ENCODE peak calls at places on chromosomes 12 and 14, in seven cellular contexts. One of them, this sample, is unnamed.

GRCh38 chr14:100004392-100004791 is 60.8 kb upstream of the EVL start:
- DNase-seq in NB4: peak
- DNase-seq in A549: peak
- DNase-seq in K562: no peak
- DNase-seq in SK-N-SH: no peak
- DNase-seq in WTC11: no peak
- DNase-seq in endothelial cell of umbilical vein: no peak
- DNase-seq in this sample: no peak

GRCh38 chr12:47725893-47726292 is 603 bp upstream of the ENDOU start:
- DNase-seq in NB4: peak
- DNase-seq in A549: no peak
- DNase-seq in K562: no peak
- DNase-seq in SK-N-SH: no peak
- DNase-seq in WTC11: no peak
- DNase-seq in endothelial cell of umbilical vein: no peak
- DNase-seq in this sample: no peak

GRCh38 chr12:9773216-9773877 is 12.6 kb upstream of the CD69 start:
- DNase-seq in NB4: no peak
- DNase-seq in A549: no peak
- DNase-seq in K562: no peak
- DNase-seq in SK-N-SH: no peak
- DNase-seq in WTC11: no peak
- DNase-seq in endothelial cell of umbilical vein: no peak
- DNase-seq in this sample: no peak

GRCh38 chr14:99037777-99038176 is 234.2 kb downstream of the BCL11B start:
- DNase-seq in NB4: peak
- DNase-seq in A549: no peak
- DNase-seq in K562: peak
- DNase-seq in SK-N-SH: no peak
- DNase-seq in WTC11: peak
- DNase-seq in endothelial cell of umbilical vein: no peak
- DNase-seq in this sample: no peak

GRCh38 chr12:65464930-65465329 is 186.4 kb downstream of the MSRB3 start:
- DNase-seq in NB4: no peak
- DNase-seq in A549: no peak
- DNase-seq in K562: no peak
- DNase-seq in SK-N-SH: no peak
- DNase-seq in WTC11: no peak
- DNase-seq in endothelial cell of umbilical vein: peak
- DNase-seq in this sample: no peak

GRCh38 chr12:82090188-82090587 is 268.0 kb downstream of the CCDC59 start:
- DNase-seq in NB4: no peak
- DNase-seq in A549: no peak
- DNase-seq in K562: no peak
- DNase-seq in SK-N-SH: no peak
- DNase-seq in WTC11: no peak
- DNase-seq in endothelial cell of umbilical vein: no peak
- DNase-seq in this sample: no peak

GRCh38 chr14:30214456-30215090 is 286.9 kb upstream of the PRKD1 start:
- DNase-seq in NB4: peak
- DNase-seq in A549: peak
- DNase-seq in K562: peak
- DNase-seq in SK-N-SH: peak
- DNase-seq in WTC11: no peak
- DNase-seq in endothelial cell of umbilical vein: peak
- DNase-seq in this sample: peak

GRCh38 chr12:96091833-96092232 is 56.4 kb upstream of the LTA4H start:
- DNase-seq in NB4: peak
- DNase-seq in A549: peak
- DNase-seq in K562: no peak
- DNase-seq in SK-N-SH: no peak
- DNase-seq in WTC11: peak
- DNase-seq in endothelial cell of umbilical vein: no peak
- DNase-seq in this sample: peak

GRCh38 chr12:99253068-99253467 is 394.5 kb upstream of the GARIN6 start:
- DNase-seq in NB4: peak
- DNase-seq in A549: peak
- DNase-seq in K562: no peak
- DNase-seq in SK-N-SH: peak
- DNase-seq in WTC11: no peak
- DNase-seq in endothelial cell of umbilical vein: no peak
- DNase-seq in this sample: peak

GRCh38 chr12:65892905-65893304 is 68.6 kb downstream of the HMGA2 start:
- DNase-seq in NB4: peak
- DNase-seq in A549: no peak
- DNase-seq in K562: no peak
- DNase-seq in SK-N-SH: no peak
- DNase-seq in WTC11: no peak
- DNase-seq in endothelial cell of umbilical vein: peak
- DNase-seq in this sample: no peak

GRCh38 chr12:59164991-59165718 is 244.9 kb upstream of the LRIG3 start:
- DNase-seq in NB4: peak
- DNase-seq in A549: peak
- DNase-seq in K562: no peak
- DNase-seq in SK-N-SH: peak
- DNase-seq in WTC11: no peak
- DNase-seq in endothelial cell of umbilical vein: peak
- DNase-seq in this sample: peak

GRCh38 chr12:124484526-124484953 is 82.9 kb downstream of the NCOR2 start:
- DNase-seq in NB4: peak
- DNase-seq in A549: no peak
- DNase-seq in K562: no peak
- DNase-seq in SK-N-SH: no peak
- DNase-seq in WTC11: no peak
- DNase-seq in endothelial cell of umbilical vein: no peak
- DNase-seq in this sample: no peak

GRCh38 chr14:65414961-65415589 is 2.5 kb downstream of the FUT8 start:
- DNase-seq in NB4: peak
- DNase-seq in A549: peak
- DNase-seq in K562: no peak
- DNase-seq in SK-N-SH: peak
- DNase-seq in WTC11: no peak
- DNase-seq in endothelial cell of umbilical vein: peak
- DNase-seq in this sample: peak

GRCh38 chr14:103427485-103428443 is 42.5 kb downstream of the MARK3 start:
- DNase-seq in NB4: peak
- DNase-seq in A549: peak
- DNase-seq in K562: peak
- DNase-seq in SK-N-SH: no peak
- DNase-seq in WTC11: peak
- DNase-seq in endothelial cell of umbilical vein: peak
- DNase-seq in this sample: no peak

GRCh38 chr14:103361868-103362267 is 23.3 kb upstream of the MARK3 start:
- DNase-seq in NB4: peak
- DNase-seq in A549: peak
- DNase-seq in K562: no peak
- DNase-seq in SK-N-SH: no peak
- DNase-seq in WTC11: no peak
- DNase-seq in endothelial cell of umbilical vein: peak
- DNase-seq in this sample: peak

GRCh38 chr12:76113800-76114757 is 29.6 kb upstream of the NAP1L1 start:
- DNase-seq in NB4: no peak
- DNase-seq in A549: no peak
- DNase-seq in K562: peak
- DNase-seq in SK-N-SH: no peak
- DNase-seq in WTC11: no peak
- DNase-seq in endothelial cell of umbilical vein: no peak
- DNase-seq in this sample: no peak

GRCh38 chr12:100101000-100101399 is 41.7 kb downstream of the BLTP3B start:
- DNase-seq in NB4: no peak
- DNase-seq in A549: no peak
- DNase-seq in K562: no peak
- DNase-seq in SK-N-SH: no peak
- DNase-seq in WTC11: no peak
- DNase-seq in endothelial cell of umbilical vein: no peak
- DNase-seq in this sample: no peak

GRCh38 chr12:53505086-53505485 is 2.2 kb downstream of the NPFF start:
- DNase-seq in NB4: no peak
- DNase-seq in A549: no peak
- DNase-seq in K562: no peak
- DNase-seq in SK-N-SH: no peak
- DNase-seq in WTC11: no peak
- DNase-seq in endothelial cell of umbilical vein: no peak
- DNase-seq in this sample: no peak

GRCh38 chr12:94690199-94690695 is 39.9 kb upstream of the TMCC3 start:
- DNase-seq in NB4: no peak
- DNase-seq in A549: no peak
- DNase-seq in K562: no peak
- DNase-seq in SK-N-SH: no peak
- DNase-seq in WTC11: no peak
- DNase-seq in endothelial cell of umbilical vein: peak
- DNase-seq in this sample: peak

GRCh38 chr14:104891664-104892500 is 26.8 kb downstream of the CEP170B start:
- DNase-seq in NB4: peak
- DNase-seq in A549: no peak
- DNase-seq in K562: no peak
- DNase-seq in SK-N-SH: peak
- DNase-seq in WTC11: no peak
- DNase-seq in endothelial cell of umbilical vein: no peak
- DNase-seq in this sample: no peak

GRCh38 chr12:12731178-12731577 is 14.0 kb downstream of the CDKN1B start:
- DNase-seq in NB4: no peak
- DNase-seq in A549: no peak
- DNase-seq in K562: no peak
- DNase-seq in SK-N-SH: no peak
- DNase-seq in WTC11: no peak
- DNase-seq in endothelial cell of umbilical vein: no peak
- DNase-seq in this sample: no peak

GRCh38 chr14:89126461-89126860 is 290.6 kb downstream of the FOXN3 start:
- DNase-seq in NB4: no peak
- DNase-seq in A549: no peak
- DNase-seq in K562: no peak
- DNase-seq in SK-N-SH: no peak
- DNase-seq in WTC11: no peak
- DNase-seq in endothelial cell of umbilical vein: no peak
- DNase-seq in this sample: no peak

GRCh38 chr12:109192358-109192757 is 76.0 kb downstream of the ACACB start:
- DNase-seq in NB4: no peak
- DNase-seq in A549: peak
- DNase-seq in K562: no peak
- DNase-seq in SK-N-SH: no peak
- DNase-seq in WTC11: no peak
- DNase-seq in endothelial cell of umbilical vein: no peak
- DNase-seq in this sample: no peak

DNA sequence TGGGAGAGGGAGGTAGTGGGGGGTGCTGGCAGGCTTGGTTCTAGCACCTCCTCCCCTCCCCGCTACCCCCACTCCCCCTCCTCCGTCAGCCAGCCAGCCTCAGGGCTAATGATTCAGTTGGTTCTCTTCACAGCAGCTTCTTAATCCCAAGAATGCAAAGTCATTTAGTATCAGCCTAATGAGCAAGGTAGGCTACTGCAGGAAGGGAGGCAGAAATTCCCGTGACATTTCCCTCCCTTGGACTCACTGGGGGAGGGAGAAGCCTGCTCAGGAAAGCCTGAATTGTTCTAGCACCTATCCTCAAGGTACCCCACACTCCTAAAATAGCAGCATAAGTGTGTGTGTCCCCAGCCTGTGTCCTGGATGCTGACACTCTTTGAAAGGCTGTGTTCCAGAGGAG is 29.8 kb downstream of the ITPK1 start:
- DNase-seq in NB4: no peak
- DNase-seq in A549: peak
- DNase-seq in K562: peak
- DNase-seq in SK-N-SH: no peak
- DNase-seq in WTC11: no peak
- DNase-seq in endothelial cell of umbilical vein: no peak
- DNase-seq in this sample: no peak
- TF ChIP-seq MAX in NB4: no peak
- TF ChIP-seq MAX in A549: no peak
- TF ChIP-seq MAX in K562: no peak
- TF ChIP-seq MAX in SK-N-SH: no peak
- TF ChIP-seq MAX in WTC11: no peak
- TF ChIP-seq MAX in endothelial cell of umbilical vein: no peak
- TF ChIP-seq MAX in this sample: no peak

GRCh38 chr14:24070285-24071143 is 848 bp upstream of the CPNE6 start:
- DNase-seq in NB4: peak
- DNase-seq in A549: no peak
- DNase-seq in K562: no peak
- DNase-seq in SK-N-SH: no peak
- DNase-seq in WTC11: no peak
- DNase-seq in endothelial cell of umbilical vein: no peak
- DNase-seq in this sample: no peak

GRCh38 chr14:24071836-24072420 is 566 bp downstream of the CPNE6 start:
- DNase-seq in NB4: no peak
- DNase-seq in A549: no peak
- DNase-seq in K562: no peak
- DNase-seq in SK-N-SH: no peak
- DNase-seq in WTC11: no peak
- DNase-seq in endothelial cell of umbilical vein: no peak
- DNase-seq in this sample: no peak

GRCh38 chr14:24071144-24071697 is at the start of gene CPNE6:
- DNase-seq in NB4: peak
- DNase-seq in A549: no peak
- DNase-seq in K562: no peak
- DNase-seq in SK-N-SH: no peak
- DNase-seq in WTC11: no peak
- DNase-seq in endothelial cell of umbilical vein: no peak
- DNase-seq in this sample: no peak

GRCh38 chr14:24072881-24073877 is 1.8 kb downstream of the CPNE6 start:
- DNase-seq in NB4: no peak
- DNase-seq in A549: no peak
- DNase-seq in K562: no peak
- DNase-seq in SK-N-SH: no peak
- DNase-seq in WTC11: no peak
- DNase-seq in endothelial cell of umbilical vein: no peak
- DNase-seq in this sample: no peak

GRCh38 chr14:24072436-24072835 is 1.1 kb downstream of the CPNE6 start:
- DNase-seq in NB4: no peak
- DNase-seq in A549: no peak
- DNase-seq in K562: no peak
- DNase-seq in SK-N-SH: no peak
- DNase-seq in WTC11: no peak
- DNase-seq in endothelial cell of umbilical vein: no peak
- DNase-seq in this sample: no peak
- TF ChIP-seq MAX in NB4: no peak
- TF ChIP-seq MAX in A549: no peak
- TF ChIP-seq MAX in K562: no peak
- TF ChIP-seq MAX in SK-N-SH: no peak
- TF ChIP-seq MAX in WTC11: no peak
- TF ChIP-seq MAX in endothelial cell of umbilical vein: no peak
- TF ChIP-seq MAX in this sample: no peak

DNA sequence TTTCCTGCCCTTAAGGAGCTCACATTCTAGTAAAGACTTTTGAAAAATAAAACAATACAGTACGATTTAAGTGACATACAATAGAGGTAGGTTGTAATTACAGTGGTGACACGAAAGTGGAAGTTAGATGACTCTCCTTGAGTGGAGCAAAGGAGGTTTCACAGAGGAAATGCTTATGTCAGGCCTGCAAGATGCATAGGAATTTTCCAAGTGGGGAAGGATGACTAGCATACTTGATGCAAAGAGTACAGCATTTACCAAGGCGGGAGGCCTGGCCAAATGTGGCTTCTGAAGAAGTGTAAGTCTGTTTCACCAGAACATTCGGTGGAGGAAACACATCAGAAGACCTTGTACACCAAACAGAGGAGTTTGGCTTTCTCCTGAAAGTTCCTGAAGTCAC is 55.2 kb downstream of the ERO1A start:
- DNase-seq in NB4: no peak
- DNase-seq in A549: no peak
- DNase-seq in K562: no peak
- DNase-seq in SK-N-SH: no peak
- DNase-seq in WTC11: no peak
- DNase-seq in endothelial cell of umbilical vein: no peak
- DNase-seq in this sample: no peak
- TF ChIP-seq MAX in NB4: no peak
- TF ChIP-seq MAX in A549: no peak
- TF ChIP-seq MAX in K562: no peak
- TF ChIP-seq MAX in SK-N-SH: no peak
- TF ChIP-seq MAX in WTC11: no peak
- TF ChIP-seq MAX in endothelial cell of umbilical vein: no peak
- TF ChIP-seq MAX in this sample: no peak

GRCh38 chr14:77760381-77761204 is at the start of gene SNW1:
- DNase-seq in NB4: peak
- DNase-seq in A549: peak
- DNase-seq in K562: peak
- DNase-seq in SK-N-SH: peak
- DNase-seq in WTC11: peak
- DNase-seq in endothelial cell of umbilical vein: peak
- DNase-seq in this sample: peak
- TF ChIP-seq MAX in NB4: peak
- TF ChIP-seq MAX in A549: peak
- TF ChIP-seq MAX in K562: peak
- TF ChIP-seq MAX in SK-N-SH: peak
- TF ChIP-seq MAX in WTC11: peak
- TF ChIP-seq MAX in endothelial cell of umbilical vein: no peak
- TF ChIP-seq MAX in this sample: no peak

This sample was measured in HepG2.